ENCODE peak calls at places on chromosomes 7 and 10, in five cellular contexts. A is activated CD8-positive, alpha-beta memory T cell treated with anti-CD3 and anti-CD28 coated beads, Interleukin-2, amount 10 ng/mL, durations not matched to agents 7 days and 5 days; C is CD4-positive, alpha-beta T cell; J is upper lobe of right lung; H is stimulated activated memory B cell treated with anti-CD40 and anti-IgM and Interleukin-4, amounts not matched to agents 10 μg/mL and 1 μg/mL and 100 μg/mL, for 72 hours. G is an unnamed sample.

GRCh38 chr10:59891349-59891748 is 15.0 kb downstream of the CCDC6 start:
- ATAC-seq in H (peak), C (no peak), J (no peak), A (no peak), G (no peak)

GRCh38 chr10:37711617-37712488 is 145.6 kb downstream of the ZNF248 start:
- ATAC-seq in H (no peak), J (no peak), C (no peak), A (no peak), G (no peak)

GRCh38 chr7:40027545-40027944 is 77.5 kb downstream of the CDK13 start:
- ATAC-seq in A (no peak), C (no peak), J (no peak), H (no peak), G (no peak)

GRCh38 chr7:2100278-2101205 is 132.2 kb downstream of the MAD1L1 start:
- ATAC-seq in J (no peak), A (no peak), H (peak), C (peak), G (no peak)

GRCh38 chr7:424961-425793 is 94.5 kb downstream of the PDGFA start:
- ATAC-seq in C (no peak), A (no peak), H (no peak), J (no peak), G (peak)

GRCh38 chr10:28902215-28902614 is 224.9 kb downstream of the BAMBI start:
- ATAC-seq in J (no peak), C (no peak), A (no peak), H (no peak), G (no peak)

GRCh38 chr10:78758176-78758575 is 310.6 kb upstream of the ZMIZ1 start:
- ATAC-seq in A (no peak), J (no peak), C (no peak), H (no peak), G (no peak)

GRCh38 chr7:29254663-29255062 is 60.1 kb downstream of the CHN2 start:
- ATAC-seq in C (no peak), H (peak), A (no peak), J (peak), G (no peak)

GRCh38 chr7:25933921-25934320 is 218.1 kb upstream of the NFE2L3 start:
- ATAC-seq in C (no peak), A (no peak), J (no peak), H (no peak), G (no peak)

GRCh38 chr7:152674860-152675760 is 831 bp downstream of the XRCC2 start:
- ATAC-seq in J (no peak), A (peak), H (no peak), C (no peak), G (no peak)

GRCh38 chr10:97222346-97222961 is 36.7 kb upstream of the SLIT1 start:
- ATAC-seq in A (no peak), C (no peak), J (peak), H (no peak), G (no peak)

GRCh38 chr7:5234852-5235831 is 45.1 kb downstream of the WIPI2 start:
- ATAC-seq in H (no peak), C (no peak), A (no peak), J (peak), G (no peak)

GRCh38 chr10:12995425-12995861 is 6.1 kb downstream of the CCDC3 start:
- ATAC-seq in A (no peak), C (no peak), H (no peak), J (no peak), G (no peak)

GRCh38 chr7:84153005-84153404 is 41.6 kb downstream of the SEMA3A start:
- ATAC-seq in J (no peak), A (no peak), H (no peak), C (no peak), G (no peak)

GRCh38 chr10:16470747-16471146 is 33.9 kb downstream of the PTER start:
- ATAC-seq in H (no peak), C (no peak), A (peak), J (peak), G (no peak)

GRCh38 chr10:53025172-53025651 is 252.6 kb upstream of the MBL2 start:
- ATAC-seq in A (no peak), C (no peak), J (no peak), H (no peak), G (no peak)

GRCh38 chr10:61284222-61284890 is 168.8 kb downstream of the TMEM26 start:
- ATAC-seq in H (no peak), C (peak), A (no peak), J (peak), G (peak)

GRCh38 chr7:22723171-22723601 is 3.8 kb upstream of the IL6 start:
- ATAC-seq in J (peak), A (no peak), H (peak), C (no peak), G (no peak)

GRCh38 chr7:152149363-152149762 is 123.9 kb downstream of the GALNT11 start:
- ATAC-seq in J (no peak), H (no peak), A (no peak), C (no peak), G (no peak)

GRCh38 chr7:111113263-111114017 is 22.5 kb downstream of the LRRN3 start:
- ATAC-seq in J (no peak), H (no peak), C (no peak), A (no peak), G (no peak)

GRCh38 chr10:24434961-24435360 is 226.0 kb downstream of the KIAA1217 start:
- ATAC-seq in C (no peak), A (no peak), J (no peak), H (no peak), G (no peak)

GRCh38 chr7:34357068-34357467 is 300.9 kb upstream of the NPSR1 start:
- ATAC-seq in J (no peak), C (no peak), A (no peak), H (no peak), G (no peak)

GRCh38 chr10:103843854-103844567 is 11.4 kb downstream of the SH3PXD2A start:
- ATAC-seq in J (peak), H (no peak), C (no peak), A (no peak), G (peak)